ENCODE peak calls at places on chromosome X, in ten cellular contexts. R is hepatocyte, W is AG09309, B is NB4, A is heart right ventricle, F is left ventricle myocardium inferior, Z is astrocyte of the spinal cord, Q is fibroblast of the aortic adventitia, E is HCT116, V is foreskin fibroblast. J is an unnamed sample.

GRCh38 chrX:43728966-43729365 is 72.9 kb downstream of the MAOA start:
- DNase-seq in R (no peak), W (no peak), B (no peak), A (no peak), F (no peak), Z (no peak), Q (no peak), E (no peak), V (no peak), J (no peak)

GRCh38 chrX:154457491-154458115 is 478 bp upstream of the PLXNA3 start:
- DNase-seq in R (peak; percentile 75), W (no peak), B (peak; percentile 45), A (peak; percentile 9), F (no peak), Z (no peak), Q (no peak), E (no peak), V (peak; percentile 67), J (peak; percentile 73)

GRCh38 chrX:124392794-124393193 is 46.4 kb downstream of the SH2D1A start:
- DNase-seq in R (no peak), W (no peak), B (no peak), A (no peak), F (no peak), Z (no peak), Q (no peak), E (no peak), V (no peak), J (no peak)

GRCh38 chrX:13254076-13254785 is 65.6 kb downstream of the ATXN3L start:
- DNase-seq in R (peak; percentile 82), W (no peak), B (peak; percentile 88), A (no peak), F (no peak), Z (peak; percentile 48), Q (peak; percentile 31), E (no peak), V (peak; percentile 68), J (peak; percentile 80)

GRCh38 chrX:114611018-114611619 is 27.2 kb downstream of the HTR2C start:
- DNase-seq in R (peak; percentile 77), W (no peak), B (peak; percentile 44), A (peak; percentile 3), F (no peak), Z (peak; percentile 44), Q (peak; percentile 69), E (peak; percentile 34), V (peak; percentile 54), J (peak; percentile 40)

GRCh38 chrX:100948557-100948956 is 19.8 kb upstream of the XKRX start:
- DNase-seq in R (no peak), W (no peak), B (no peak), A (no peak), F (no peak), Z (no peak), Q (no peak), E (no peak), V (no peak), J (no peak)

GRCh38 chrX:2789569-2789968 is 37.7 kb downstream of the XG start:
- DNase-seq in R (no peak), W (no peak), B (no peak), A (no peak), F (no peak), Z (no peak), Q (no peak), E (no peak), V (no peak), J (no peak)

GRCh38 chrX:16661495-16661894 is 11.5 kb downstream of the S100G start:
- DNase-seq in R (no peak), W (no peak), B (no peak), A (no peak), F (no peak), Z (no peak), Q (no peak), E (no peak), V (no peak), J (no peak)

GRCh38 chrX:28847423-28847822 is 260.2 kb downstream of the IL1RAPL1 start:
- DNase-seq in R (peak; percentile 48), W (no peak), B (no peak), A (peak; percentile 17), F (peak; percentile 25), Z (peak; percentile 50), Q (peak; percentile 22), E (peak; percentile 67), V (peak; percentile 1), J (no peak)

GRCh38 chrX:17613979-17614572 is 123.2 kb upstream of the SCML1 start:
- DNase-seq in R (no peak), W (peak; percentile 21), B (peak; percentile 1), A (no peak), F (no peak), Z (peak; percentile 84), Q (no peak), E (no peak), V (peak; percentile 40), J (peak; percentile 61)

GRCh38 chrX:15143825-15144121 is 126.1 kb downstream of the ASB9 start:
- DNase-seq in R (no peak), W (no peak), B (no peak), A (no peak), F (no peak), Z (no peak), Q (no peak), E (no peak), V (no peak), J (no peak)

GRCh38 chrX:71251456-71251973 is 2.4 kb downstream of the ZMYM3 start:
- DNase-seq in R (no peak), W (no peak), B (no peak), A (no peak), F (no peak), Z (no peak), Q (no peak), E (no peak), V (peak; percentile 32), J (peak; percentile 11)

GRCh38 chrX:123464709-123465108 is 268.1 kb downstream of the THOC2 start:
- DNase-seq in R (no peak), W (no peak), B (no peak), A (no peak), F (no peak), Z (no peak), Q (no peak), E (no peak), V (no peak), J (no peak)

GRCh38 chrX:121832446-121832845 is 785.0 kb downstream of the GLUD2 start:
- DNase-seq in R (no peak), W (no peak), B (no peak), A (no peak), F (no peak), Z (no peak), Q (peak; percentile 5), E (no peak), V (peak; percentile 27), J (no peak)

GRCh38 chrX:1391707-1392375 is at the start of gene SLC25A6:
- DNase-seq in R (peak; percentile 100), W (peak; percentile 79), B (peak; percentile 95), A (peak; percentile 99), F (peak; percentile 100), Z (peak; percentile 98), Q (peak; percentile 95), E (peak; percentile 86), V (peak; percentile 100), J (peak; percentile 97)

GRCh38 chrX:153226344-153227190 is 47.5 kb downstream of the MAGEA1 start:
- DNase-seq in R (peak; percentile 87), W (no peak), B (peak; percentile 49), A (peak; percentile 2), F (no peak), Z (peak; percentile 5), Q (peak; percentile 43), E (peak; percentile 67), V (peak; percentile 83), J (no peak)
- TF ChIP-seq CTCF in R (no peak), W (no peak), B (no peak), A (no peak), F (no peak), Z (no peak), Q (no peak), E (no peak), V (no peak), J (no peak)

DNA sequence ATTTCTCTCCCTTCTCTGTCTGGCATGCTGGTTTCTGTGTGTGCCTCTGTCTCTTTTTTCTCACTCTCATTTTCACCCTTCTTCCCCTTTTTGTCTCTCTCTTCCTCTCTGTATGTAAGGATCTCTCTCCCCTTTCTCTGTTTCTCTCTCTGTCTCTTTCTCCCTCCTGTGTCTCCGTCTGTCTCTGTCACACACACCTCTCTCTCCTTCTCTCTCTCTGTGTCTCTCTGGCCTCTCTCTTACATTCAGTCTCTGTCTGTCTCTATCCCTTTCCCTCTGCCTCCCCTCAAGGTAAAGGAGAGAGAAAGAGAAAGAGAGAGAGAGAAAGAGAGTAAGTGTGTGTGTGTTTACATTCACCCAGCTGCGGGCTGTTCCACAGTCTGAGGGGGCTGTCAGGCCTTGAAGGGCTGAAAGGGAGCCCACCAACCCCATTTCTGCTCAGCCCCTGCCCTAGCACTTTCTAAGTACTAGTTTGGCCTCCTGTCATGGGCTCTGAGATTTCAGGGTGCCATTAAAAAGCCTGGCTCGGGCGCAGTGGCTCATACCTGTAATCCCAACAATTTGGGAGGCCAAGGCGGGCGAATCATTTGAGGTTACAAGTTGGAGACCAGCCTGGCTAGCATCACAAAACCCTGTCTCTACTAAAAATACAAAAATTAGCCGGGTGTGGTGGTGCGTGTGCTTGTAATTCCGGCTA is 9.6 kb upstream of the TSPYL2 start:
- DNase-seq in R (no peak), W (no peak), B (no peak), A (no peak), F (no peak), Z (no peak), Q (no peak), E (no peak), V (no peak), J (no peak)
- H3K4me3 ChIP-seq in R (no peak overlapping the region), W (no peak overlapping the region), B (peak overlapping the region; percentile 57), A (no peak overlapping the region), F (peak overlapping the region; percentile 59), Z (no peak overlapping the region), Q (no peak overlapping the region), E (peak overlapping the region; percentile 60), V (no peak overlapping the region), J (peak overlapping the region; percentile 38)

DNA sequence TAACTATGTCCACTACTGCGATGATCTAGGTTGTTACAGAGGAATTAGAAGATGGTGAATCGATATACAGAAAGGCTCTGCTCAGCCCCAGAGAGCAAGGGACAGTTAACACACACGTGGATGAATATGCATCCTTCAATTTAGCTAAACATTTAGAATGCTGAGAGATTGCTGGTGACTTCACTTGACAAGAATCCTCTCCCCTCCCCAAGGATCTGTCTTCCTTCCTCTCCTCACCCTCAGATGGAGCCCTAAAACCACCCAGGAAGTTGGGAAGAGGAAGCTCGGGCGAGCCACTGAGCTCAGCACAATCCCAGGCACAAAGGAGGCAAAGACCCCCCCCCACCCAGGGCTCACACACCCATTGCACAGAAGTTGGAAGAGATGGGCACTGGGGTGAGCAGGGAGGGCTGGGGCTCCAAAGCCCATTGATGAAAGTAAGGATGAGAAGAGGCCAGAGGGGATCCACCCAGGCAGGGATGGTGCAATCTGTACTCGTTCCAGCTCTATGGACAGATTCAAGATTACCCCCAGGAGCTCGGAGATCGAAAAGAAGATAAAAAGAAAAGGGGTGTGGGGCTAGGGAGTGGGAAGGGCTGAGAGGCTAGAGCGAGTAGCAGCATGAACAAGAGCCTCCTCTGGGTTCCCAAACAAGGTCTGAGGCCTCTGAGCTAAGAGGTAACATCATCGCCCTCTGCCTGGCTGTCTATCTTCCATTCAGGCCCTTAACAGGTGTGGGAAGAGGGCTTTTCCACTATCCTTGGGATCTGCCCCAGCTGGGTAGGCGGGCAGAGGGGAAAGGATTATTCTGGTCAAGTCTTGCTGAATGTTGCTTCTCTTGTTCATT is 1.3 kb downstream of the TFE3 start:
- DNase-seq in R (peak; percentile 49), W (peak; percentile 25), B (peak; percentile 58), A (peak; percentile 13), F (peak; percentile 17), Z (peak; percentile 30), Q (peak; percentile 59), E (no peak), V (peak; percentile 74), J (peak; percentile 13)
- TF ChIP-seq CTCF in R (no peak), W (no peak), B (no peak), A (no peak), F (no peak), Z (no peak), Q (no peak), E (no peak), V (no peak), J (no peak)

GRCh38 chrX:65407157-65407626 is 127.4 kb downstream of the LAS1L start:
- DNase-seq in R (peak; percentile 9), W (no peak), B (no peak), A (no peak), F (no peak), Z (no peak), Q (no peak), E (no peak), V (peak; percentile 5), J (no peak)
- H3K4me3 ChIP-seq in R (no peak overlapping the region), W (no peak overlapping the region), B (no peak overlapping the region), A (peak overlapping the region; percentile 15), F (peak overlapping the region; percentile 51), Z (no peak overlapping the region), Q (no peak overlapping the region), E (no peak overlapping the region), V (no peak overlapping the region), J (no peak overlapping the region)